ENCODE peak calls at places on chromosome X, in five cellular contexts. One of them, this sample, is unnamed.

GRCh38 chrX:15404712-15405111 is 20.5 kb upstream of the VEGFD start:
- DNase-seq in heart left ventricle: peak
- DNase-seq in mammary epithelial cell: no peak
- DNase-seq in endothelial cell of umbilical vein: peak
- DNase-seq in tibial nerve: peak
- DNase-seq in this sample: no peak

GRCh38 chrX:106437407-106437806 is 174.4 kb upstream of the RADX start:
- DNase-seq in tibial nerve: no peak
- DNase-seq in mammary epithelial cell: no peak
- DNase-seq in heart left ventricle: no peak
- DNase-seq in endothelial cell of umbilical vein: no peak
- DNase-seq in this sample: no peak

GRCh38 chrX:54921427-54922021 is 900 bp downstream of the TRO start:
- DNase-seq in heart left ventricle: peak
- DNase-seq in endothelial cell of umbilical vein: peak
- DNase-seq in mammary epithelial cell: no peak
- DNase-seq in tibial nerve: peak
- DNase-seq in this sample: peak

GRCh38 chrX:74232859-74233258 is 71.1 kb upstream of the ZCCHC13 start:
- DNase-seq in endothelial cell of umbilical vein: peak
- DNase-seq in tibial nerve: no peak
- DNase-seq in mammary epithelial cell: peak
- DNase-seq in heart left ventricle: no peak
- DNase-seq in this sample: peak

GRCh38 chrX:37867509-37868153 is 20.3 kb upstream of the DYNLT3 start:
- DNase-seq in tibial nerve: no peak
- DNase-seq in mammary epithelial cell: no peak
- DNase-seq in heart left ventricle: no peak
- DNase-seq in endothelial cell of umbilical vein: no peak
- DNase-seq in this sample: no peak

GRCh38 chrX:73214366-73215094 is at the start of gene NAP1L2:
- DNase-seq in tibial nerve: no peak
- DNase-seq in mammary epithelial cell: peak
- DNase-seq in endothelial cell of umbilical vein: peak
- DNase-seq in heart left ventricle: peak
- DNase-seq in this sample: peak

GRCh38 chrX:45233541-45233940 is 32.9 kb upstream of the DIPK2B start:
- DNase-seq in tibial nerve: no peak
- DNase-seq in endothelial cell of umbilical vein: peak
- DNase-seq in heart left ventricle: no peak
- DNase-seq in mammary epithelial cell: no peak
- DNase-seq in this sample: no peak

GRCh38 chrX:40168183-40169015 is 70.6 kb upstream of the BCOR start:
- DNase-seq in tibial nerve: no peak
- DNase-seq in endothelial cell of umbilical vein: no peak
- DNase-seq in mammary epithelial cell: no peak
- DNase-seq in heart left ventricle: no peak
- DNase-seq in this sample: no peak

GRCh38 chrX:9897761-9898161 is 69.4 kb upstream of the CLDN34 start:
- DNase-seq in tibial nerve: no peak
- DNase-seq in endothelial cell of umbilical vein: no peak
- DNase-seq in mammary epithelial cell: peak
- DNase-seq in heart left ventricle: no peak
- DNase-seq in this sample: peak

GRCh38 chrX:153190384-153190783 is 11.3 kb downstream of the MAGEA1 start:
- DNase-seq in mammary epithelial cell: no peak
- DNase-seq in heart left ventricle: no peak
- DNase-seq in endothelial cell of umbilical vein: no peak
- DNase-seq in tibial nerve: no peak
- DNase-seq in this sample: peak

DNA sequence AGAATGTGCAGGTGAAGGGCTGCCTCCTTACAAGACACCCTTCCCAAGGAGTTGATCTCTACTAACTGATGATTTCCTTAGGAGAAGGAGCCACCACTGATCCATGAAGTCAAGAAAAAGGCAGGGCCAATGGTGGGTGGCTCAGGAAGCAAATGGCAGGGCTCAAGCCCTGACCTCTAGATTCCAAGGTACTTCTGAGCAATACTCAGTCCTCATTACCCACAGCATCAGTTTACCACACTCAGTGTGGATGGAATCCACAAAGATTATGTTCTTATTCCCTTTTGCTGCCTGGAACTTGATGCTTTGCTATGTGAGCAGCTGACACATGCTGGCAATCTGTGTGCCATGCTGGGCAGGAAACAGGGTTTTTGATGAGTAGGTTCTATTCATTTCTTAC is 135.4 kb upstream of the GPC4 start:
- DNase-seq in mammary epithelial cell: no peak
- DNase-seq in endothelial cell of umbilical vein: no peak
- DNase-seq in heart left ventricle: no peak
- DNase-seq in tibial nerve: no peak
- DNase-seq in this sample: no peak
- TF ChIP-seq CTCF in mammary epithelial cell: no peak
- TF ChIP-seq CTCF in endothelial cell of umbilical vein: no peak
- TF ChIP-seq CTCF in heart left ventricle: no peak
- TF ChIP-seq CTCF in tibial nerve: no peak
- TF ChIP-seq CTCF in this sample: no peak

GRCh38 chrX:113473418-113473817 is 632.8 kb upstream of the AMOT start:
- DNase-seq in endothelial cell of umbilical vein: no peak
- DNase-seq in tibial nerve: no peak
- DNase-seq in mammary epithelial cell: no peak
- DNase-seq in heart left ventricle: no peak
- DNase-seq in this sample: no peak
- TF ChIP-seq CTCF in endothelial cell of umbilical vein: no peak
- TF ChIP-seq CTCF in tibial nerve: no peak
- TF ChIP-seq CTCF in mammary epithelial cell: no peak
- TF ChIP-seq CTCF in heart left ventricle: no peak
- TF ChIP-seq CTCF in this sample: no peak

DNA sequence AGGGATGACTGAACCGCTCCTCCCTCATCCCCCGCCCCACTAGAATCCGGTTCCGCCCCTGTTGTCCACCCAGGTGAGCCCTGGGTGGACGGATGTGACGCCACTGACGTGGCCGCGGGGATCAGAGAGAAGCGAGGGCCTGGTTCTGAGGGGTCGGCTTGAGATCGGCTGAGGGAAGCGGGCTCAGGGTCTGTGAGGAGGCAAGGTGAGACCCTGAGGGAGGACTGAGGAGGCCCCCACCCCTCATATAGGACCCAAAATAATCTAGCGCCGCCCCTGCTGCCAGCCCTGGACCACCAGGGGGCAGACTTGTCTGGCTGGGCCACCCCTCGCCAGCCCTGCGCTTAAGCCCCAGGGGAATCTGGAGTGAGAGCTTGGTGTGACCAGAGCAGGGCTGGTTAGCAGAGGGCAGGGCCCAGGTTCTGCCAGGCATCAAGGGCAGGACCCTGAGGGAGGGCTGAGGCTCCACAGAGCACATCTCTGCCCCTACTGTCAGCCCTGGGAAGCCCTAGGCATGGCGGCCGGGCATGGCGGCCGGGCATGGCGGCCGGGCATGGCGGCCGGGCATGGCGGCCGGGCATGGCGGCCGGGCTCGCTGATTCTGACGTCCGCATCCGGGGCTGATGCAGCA is at the start of gene MAGEA8:
- DNase-seq in endothelial cell of umbilical vein: no peak
- DNase-seq in mammary epithelial cell: no peak
- DNase-seq in heart left ventricle: no peak
- DNase-seq in tibial nerve: no peak
- DNase-seq in this sample: no peak
- TF ChIP-seq CTCF in endothelial cell of umbilical vein: no peak
- TF ChIP-seq CTCF in mammary epithelial cell: no peak
- TF ChIP-seq CTCF in heart left ventricle: no peak
- TF ChIP-seq CTCF in tibial nerve: no peak
- TF ChIP-seq CTCF in this sample: peak

GRCh38 chrX:53050841-53051240 is 2.3 kb downstream of the GPR173 start:
- DNase-seq in heart left ventricle: no peak
- DNase-seq in tibial nerve: no peak
- DNase-seq in endothelial cell of umbilical vein: no peak
- DNase-seq in mammary epithelial cell: no peak
- DNase-seq in this sample: no peak

GRCh38 chrX:53048169-53049126 is at the start of gene GPR173:
- DNase-seq in heart left ventricle: peak
- DNase-seq in endothelial cell of umbilical vein: peak
- DNase-seq in mammary epithelial cell: no peak
- DNase-seq in tibial nerve: peak
- DNase-seq in this sample: peak

GRCh38 chrX:53047228-53047627 is 1.4 kb upstream of the GPR173 start:
- DNase-seq in mammary epithelial cell: no peak
- DNase-seq in endothelial cell of umbilical vein: peak
- DNase-seq in tibial nerve: no peak
- DNase-seq in heart left ventricle: no peak
- DNase-seq in this sample: peak

GRCh38 chrX:53045002-53045401 is 3.6 kb upstream of the GPR173 start:
- DNase-seq in endothelial cell of umbilical vein: no peak
- DNase-seq in mammary epithelial cell: no peak
- DNase-seq in tibial nerve: no peak
- DNase-seq in heart left ventricle: no peak
- DNase-seq in this sample: no peak

DNA sequence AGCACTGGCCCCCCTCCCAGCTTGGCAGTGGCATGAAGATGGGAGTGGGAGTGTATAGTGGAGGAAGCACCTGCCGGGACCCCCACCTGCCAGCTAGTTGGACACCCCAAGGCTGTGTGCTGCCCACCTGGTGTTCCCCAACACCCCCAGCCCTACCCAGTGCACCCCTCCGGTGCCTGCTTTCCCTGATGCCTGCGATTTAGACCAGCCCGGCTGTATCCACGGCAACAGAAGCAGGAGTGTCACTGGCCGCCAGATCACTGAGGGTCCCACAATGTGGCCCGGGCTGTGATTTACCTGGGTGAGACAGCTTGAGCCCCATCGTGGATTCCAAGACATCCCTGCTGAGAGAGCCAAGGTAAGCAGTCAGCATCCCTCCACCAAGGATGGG is 533 bp downstream of the GPR173 start:
- DNase-seq in mammary epithelial cell: no peak
- DNase-seq in heart left ventricle: no peak
- DNase-seq in tibial nerve: no peak
- DNase-seq in endothelial cell of umbilical vein: no peak
- DNase-seq in this sample: no peak
- TF ChIP-seq CTCF in mammary epithelial cell: no peak
- TF ChIP-seq CTCF in heart left ventricle: no peak
- TF ChIP-seq CTCF in tibial nerve: no peak
- TF ChIP-seq CTCF in endothelial cell of umbilical vein: no peak
- TF ChIP-seq CTCF in this sample: no peak

GRCh38 chrX:47587091-47587891 is 5.1 kb downstream of the TIMP1 start:
- DNase-seq in heart left ventricle: no peak
- DNase-seq in endothelial cell of umbilical vein: no peak
- DNase-seq in mammary epithelial cell: peak
- DNase-seq in tibial nerve: no peak
- DNase-seq in this sample: no peak
- TF ChIP-seq CTCF in heart left ventricle: no peak
- TF ChIP-seq CTCF in endothelial cell of umbilical vein: no peak
- TF ChIP-seq CTCF in mammary epithelial cell: no peak
- TF ChIP-seq CTCF in tibial nerve: no peak
- TF ChIP-seq CTCF in this sample: no peak